ENCODE peak calls at places on chromosomes 1 and 21, in six cellular contexts. P, I, C, M, G and E are unnamed samples. For H3K4me1 and H3K36me3, the result is how much of the 10 kb centered on the place peaks cover.

GRCh38 chr1:157966034-157966671 is 27.3 kb upstream of the KIRREL1 start:
- DNase-seq in I (no peak), C (no peak), G (peak), M (no peak), P (peak), E (no peak)

GRCh38 chr21:38819719-38820147 is 14.0 kb downstream of the ETS2 start:
- DNase-seq in G (no peak), P (peak), M (no peak), I (no peak), C (no peak), E (no peak)

GRCh38 chr1:221098462-221099406 is 219.5 kb downstream of the HLX start:
- DNase-seq in I (no peak), C (no peak), G (peak), P (peak), M (no peak), E (no peak)

GRCh38 chr1:222522105-222522915 is 25.6 kb downstream of the HHIPL2 start:
- DNase-seq in G (no peak), C (no peak), M (no peak), P (no peak), I (no peak), E (no peak)

GRCh38 chr1:227632325-227632724 is 69.0 kb downstream of the ZNF678 start:
- DNase-seq in P (no peak), G (no peak), I (no peak), M (no peak), C (no peak), E (no peak)

GRCh38 chr1:31502926-31503511 is 73.3 kb upstream of the TINAGL1 start:
- DNase-seq in C (no peak), I (no peak), M (no peak), P (no peak), G (no peak), E (no peak)

GRCh38 chr1:208219659-208220282 is 24.4 kb downstream of the PLXNA2 start:
- DNase-seq in P (peak), M (no peak), I (peak), C (no peak), G (no peak), E (no peak)

GRCh38 chr1:6581561-6582305 is 1.9 kb downstream of the ZBTB48 start:
- DNase-seq in P (no peak), M (no peak), C (no peak), G (peak), I (no peak), E (no peak)

GRCh38 chr1:170198584-170198983 is 52.8 kb downstream of the NTMT2 start:
- DNase-seq in I (no peak), P (no peak), G (no peak), C (no peak), M (no peak), E (no peak)

GRCh38 chr21:36695671-36696389 is 3.1 kb upstream of the SIM2 start:
- DNase-seq in P (no peak), M (no peak), G (no peak), I (no peak), C (no peak), E (no peak)

GRCh38 chr1:26112407-26112775 is 767 bp downstream of the PDIK1L start:
- DNase-seq in G (no peak), C (no peak), P (no peak), M (no peak), I (no peak), E (no peak)

GRCh38 chr1:152029144-152029936 is 7.5 kb downstream of the S100A11 start:
- DNase-seq in C (no peak), I (no peak), G (no peak), P (peak), M (no peak), E (no peak)

GRCh38 chr1:200342511-200343400 is 67.1 kb downstream of the ZNF281 start:
- DNase-seq in M (no peak), I (no peak), G (no peak), P (peak), C (no peak), E (no peak)

GRCh38 chr21:32886339-32886738 is 114.8 kb upstream of the PAXBP1 start:
- DNase-seq in I (no peak), P (no peak), M (peak), C (peak), G (no peak), E (peak)

DNA sequence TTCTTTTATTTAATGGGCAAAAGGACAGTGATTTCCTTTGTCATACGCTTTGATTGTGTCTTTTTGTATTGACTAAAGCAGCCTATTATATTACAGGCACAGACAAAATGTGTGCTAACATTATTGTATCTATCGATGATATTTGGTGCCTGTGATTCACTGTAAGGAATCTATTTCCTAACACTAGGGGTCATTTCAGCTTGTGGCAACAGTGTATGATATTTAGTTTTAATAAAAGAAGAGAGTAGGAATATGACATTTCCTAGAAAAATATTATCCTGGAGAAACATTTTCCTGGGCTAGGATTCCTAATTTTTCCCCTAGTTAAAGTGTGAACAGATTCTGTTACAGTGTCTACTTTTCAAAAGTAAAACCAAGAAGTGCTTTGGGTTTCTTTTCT is 42.8 kb downstream of the TYW3 start:
- DNase-seq in G (no peak), M (no peak), I (no peak), C (no peak), P (no peak), E (no peak)
- H3K4me1 ChIP-seq in G (under half), M (under half), I (under half), C (under half), P (under half), E (under half)

GRCh38 chr1:178868700-178869099 is 2.2 kb downstream of the ANGPTL1 start:
- DNase-seq in P (peak), G (no peak), I (no peak), M (no peak), C (no peak), E (no peak)
- H3K4me3 ChIP-seq in P (peak), G (no peak), I (peak), M (no peak), C (no peak), E (no peak)

GRCh38 chr1:20086800-20087199 is 16.8 kb downstream of the PLA2G5 start:
- DNase-seq in C (no peak), I (no peak), P (no peak), M (no peak), G (no peak), E (no peak)

GRCh38 chr1:20081331-20081810 is 11.4 kb downstream of the PLA2G5 start:
- DNase-seq in M (no peak), C (no peak), G (no peak), P (no peak), I (no peak), E (no peak)

GRCh38 chr1:20080441-20081330 is 10.7 kb downstream of the PLA2G5 start:
- DNase-seq in I (no peak), M (no peak), C (no peak), P (no peak), G (no peak), E (no peak)

GRCh38 chr1:20082772-20083171 is 12.8 kb downstream of the PLA2G5 start:
- DNase-seq in G (no peak), I (no peak), P (no peak), M (no peak), C (no peak), E (no peak)

DNA sequence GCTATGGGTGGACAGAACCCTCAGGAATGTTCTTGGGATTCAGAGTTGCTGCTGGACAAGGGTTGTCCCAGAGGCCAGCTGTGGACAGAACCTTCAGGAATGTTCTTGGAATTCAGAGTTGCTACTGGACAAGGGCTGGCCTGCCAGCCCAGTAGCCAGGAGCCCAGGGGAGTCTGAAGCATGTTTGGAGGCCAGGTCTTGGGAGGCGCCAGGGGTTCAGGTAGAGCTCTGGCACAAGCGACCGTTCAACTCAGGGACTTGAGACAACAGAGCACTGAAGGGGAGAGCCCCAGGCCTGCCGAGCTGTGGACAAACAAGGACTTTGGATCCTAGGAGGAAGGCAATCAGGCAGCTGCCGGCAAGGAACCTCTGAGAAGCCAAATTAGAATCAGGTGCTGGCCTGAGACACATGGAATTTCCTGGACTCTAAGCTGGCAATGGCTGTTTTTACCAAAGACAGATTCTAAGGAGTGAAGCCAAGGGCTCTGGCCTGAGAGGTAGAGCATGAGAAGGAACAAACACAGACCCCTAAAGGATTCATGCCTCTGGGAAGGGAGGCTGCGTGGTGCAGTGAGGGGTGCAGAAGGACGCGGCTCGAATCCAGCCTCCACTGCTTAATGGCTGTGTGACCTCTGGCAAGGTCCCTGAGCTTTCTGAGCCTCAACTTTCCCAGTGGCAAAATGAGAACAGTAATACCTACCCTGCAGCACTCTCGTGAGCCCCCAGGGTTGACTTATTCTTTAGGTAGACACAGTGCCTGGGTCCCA is 13.4 kb downstream of the PLA2G5 start:
- DNase-seq in I (no peak), P (no peak), G (no peak), M (no peak), C (no peak), E (no peak)
- H3K36me3 ChIP-seq in I (under half), P (under half), G (under half), M (under half), C (under half), E (under half)

GRCh38 chr1:156665539-156665938 is 11.7 kb downstream of the NES start:
- DNase-seq in P (no peak), G (no peak), I (no peak), C (no peak), M (no peak), E (no peak)
- H3K4me1 ChIP-seq in P (under half), G (under half), I (half or more), C (under half), M (under half), E (under half)

DNA sequence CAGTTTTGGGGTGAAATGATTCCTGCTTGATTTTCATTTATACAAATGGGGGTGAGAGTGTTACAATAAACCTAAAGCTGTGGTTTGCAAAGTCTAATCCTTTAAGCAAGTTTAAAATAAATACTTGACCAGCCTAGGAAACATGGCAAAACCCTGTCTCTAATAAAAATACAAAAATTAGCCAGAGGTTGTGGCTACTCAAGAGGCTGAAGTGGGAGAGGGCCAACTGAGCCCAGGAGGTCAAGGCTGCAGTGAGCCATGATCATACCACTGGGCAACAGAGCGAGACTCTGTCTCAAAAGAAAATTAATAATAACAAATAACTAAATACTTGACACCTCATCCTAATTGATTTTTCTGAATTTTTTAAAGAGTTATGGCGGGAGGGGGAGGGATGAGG is 110.8 kb downstream of the EIF4G3 start:
- DNase-seq in P (no peak), G (no peak), C (no peak), I (no peak), M (no peak), E (no peak)
- H3K4me3 ChIP-seq in P (no peak), G (no peak), C (no peak), I (no peak), M (no peak), E (no peak)

GRCh38 chr1:46455951-46456350 is 33.7 kb upstream of the DMBX1 start:
- DNase-seq in G (no peak), M (no peak), P (no peak), C (no peak), I (no peak), E (no peak)

GRCh38 chr1:46453449-46453848 is 36.2 kb upstream of the DMBX1 start:
- DNase-seq in C (no peak), M (no peak), G (no peak), I (no peak), P (no peak), E (no peak)

GRCh38 chr1:46451948-46452930 is 37.4 kb upstream of the DMBX1 start:
- DNase-seq in G (no peak), P (no peak), I (no peak), C (no peak), M (no peak), E (no peak)

GRCh38 chr1:46450160-46450517 is 39.5 kb upstream of the DMBX1 start:
- DNase-seq in I (no peak), C (no peak), M (no peak), G (no peak), P (no peak), E (no peak)

GRCh38 chr1:46452931-46453325 is 36.7 kb upstream of the DMBX1 start:
- DNase-seq in C (no peak), G (no peak), M (no peak), P (no peak), I (no peak), E (no peak)
- H3K36me3 ChIP-seq in C (under half), G (under half), M (under half), P (under half), I (under half), E (under half)

GRCh38 chr1:184388671-184389292 is 2.0 kb downstream of the C1orf21 start:
- DNase-seq in M (peak), C (no peak), G (no peak), I (no peak), P (no peak), E (no peak)

GRCh38 chr1:184387871-184388670 is 1.2 kb downstream of the C1orf21 start:
- DNase-seq in G (peak), P (peak), M (peak), I (peak), C (no peak), E (no peak)

GRCh38 chr1:184390889-184391288 is 4.1 kb downstream of the C1orf21 start:
- DNase-seq in P (no peak), C (no peak), I (no peak), M (no peak), G (no peak), E (no peak)

GRCh38 chr1:184387069-184387870 is 441 bp downstream of the C1orf21 start:
- DNase-seq in I (peak), P (peak), M (peak), G (peak), C (peak), E (no peak)

GRCh38 chr1:184389446-184389845 is 2.6 kb downstream of the C1orf21 start:
- DNase-seq in G (no peak), P (peak), I (no peak), M (no peak), C (no peak), E (no peak)
- H3K4me1 ChIP-seq in G (under half), P (under half), I (under half), M (under half), C (under half), E (under half)

GRCh38 chr1:70397013-70397412 is 14.1 kb upstream of the CTH start:
- DNase-seq in G (no peak), I (no peak), C (no peak), M (no peak), P (no peak), E (no peak)
- H3K4me3 ChIP-seq in G (no peak), I (no peak), C (no peak), M (no peak), P (no peak), E (no peak)

GRCh38 chr1:211939876-211940468 is 95.4 kb downstream of the INTS7 start:
- DNase-seq in P (no peak), M (no peak), I (no peak), C (no peak), G (no peak), E (no peak)

GRCh38 chr1:211947396-211948295 is 87.7 kb downstream of the INTS7 start:
- DNase-seq in M (no peak), C (no peak), I (no peak), G (no peak), P (peak), E (no peak)

GRCh38 chr1:211948377-211948776 is 87.0 kb downstream of the INTS7 start:
- DNase-seq in C (no peak), G (no peak), I (no peak), M (no peak), P (no peak), E (no peak)

GRCh38 chr1:211942583-211942982 is 92.8 kb downstream of the INTS7 start:
- DNase-seq in M (no peak), P (no peak), C (no peak), G (no peak), I (no peak), E (no peak)

GRCh38 chr1:211944733-211945500 is 90.4 kb downstream of the INTS7 start:
- DNase-seq in C (no peak), I (no peak), P (no peak), G (peak), M (no peak), E (no peak)
- H3K36me3 ChIP-seq in C (under half), I (under half), P (under half), G (under half), M (under half), E (under half)

DNA sequence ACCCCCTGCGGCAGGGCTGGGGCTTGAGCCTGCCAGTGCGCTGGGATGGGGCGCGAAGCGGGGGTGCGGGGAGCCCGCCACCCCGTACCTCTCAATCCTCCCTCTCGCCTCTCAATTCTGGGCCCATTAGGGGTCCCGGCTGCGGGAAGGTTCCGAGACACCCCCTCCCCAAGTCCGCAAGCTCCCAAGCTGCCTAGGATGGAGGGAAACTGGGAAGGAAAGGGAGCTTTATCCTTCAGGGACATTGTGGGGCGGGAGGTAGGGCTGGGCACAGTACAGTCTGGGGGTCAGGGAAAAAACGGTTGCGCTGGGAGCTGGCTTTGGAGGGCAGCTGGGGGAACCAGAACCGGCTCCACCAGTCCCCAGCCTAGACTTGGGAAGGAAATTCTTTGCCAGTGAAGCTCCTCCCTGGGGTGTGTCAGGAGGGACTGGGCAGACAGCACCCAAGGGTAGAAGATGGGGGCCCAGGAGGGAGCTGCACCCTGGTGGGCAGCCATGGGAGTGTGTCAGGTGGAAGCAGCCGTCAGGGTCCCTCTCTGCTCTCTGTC is 904 bp downstream of the GJB3 start:
- DNase-seq in P (no peak), I (peak), G (no peak), M (no peak), C (no peak), E (no peak)
- H3K4me1 ChIP-seq in P (under half), I (under half), G (under half), M (under half), C (under half), E (under half)